ENCODE peak calls at places on chromosome 16, in four cellular contexts. X, R, L and T are unnamed samples.

GRCh38 chr16:83470406-83470805 is 337.4 kb upstream of the HSBP1 start:
- DNase-seq in X (no peak), R (no peak), L (no peak), T (no peak)

GRCh38 chr16:2983706-2984136 is 3.5 kb upstream of the PKMYT1 start:
- DNase-seq in X (peak; percentile 7), R (peak; percentile 91), L (peak; percentile 59), T (peak; percentile 88)

GRCh38 chr16:86794216-86794864 is 216.0 kb downstream of the FOXL1 start:
- DNase-seq in X (no peak), R (no peak), L (no peak), T (no peak)

GRCh38 chr16:57999971-58000705 is at the start of gene ZNF319:
- DNase-seq in X (no peak), R (no peak), L (peak; percentile 13), T (peak; percentile 57)

GRCh38 chr16:13919330-13919682 is 648 bp upstream of the ERCC4 start:
- DNase-seq in X (no peak), R (peak; percentile 20), L (peak; percentile 14), T (peak; percentile 52)

GRCh38 chr16:11524098-11524760 is 62.5 kb downstream of the LITAF start:
- DNase-seq in X (no peak), R (no peak), L (no peak), T (no peak)

GRCh38 chr16:10031473-10031872 is 150.8 kb downstream of the GRIN2A start:
- DNase-seq in X (no peak), R (no peak), L (no peak), T (no peak)

GRCh38 chr16:73058221-73058615 is 10.3 kb upstream of the ZFHX3 start:
- DNase-seq in X (no peak), R (no peak), L (peak; percentile 12), T (peak; percentile 33)

GRCh38 chr16:68289621-68290329 is 21.0 kb downstream of the SLC7A6OS start:
- DNase-seq in X (no peak), R (no peak), L (peak; percentile 46), T (peak; percentile 61)

GRCh38 chr16:66020642-66021041 is 345.8 kb upstream of the CDH5 start:
- DNase-seq in X (no peak), R (no peak), L (no peak), T (no peak)

GRCh38 chr16:48365030-48365600 is 20.1 kb downstream of the SIAH1 start:
- DNase-seq in X (no peak), R (no peak), L (no peak), T (peak; percentile 15)

GRCh38 chr16:65463652-65464260 is 341.9 kb upstream of the CDH11 start:
- DNase-seq in X (no peak), R (no peak), L (no peak), T (no peak)

GRCh38 chr16:21260870-21261791 is 17.0 kb downstream of the CRYM start:
- DNase-seq in X (peak; percentile 86), R (no peak), L (no peak), T (peak; percentile 88)

GRCh38 chr16:63361032-63361624 is 1324.9 kb upstream of the CDH8 start:
- DNase-seq in X (peak; percentile 20), R (peak; percentile 21), L (no peak), T (peak; percentile 36)

GRCh38 chr16:97822-98221 is 19.8 kb downstream of the MPG start:
- DNase-seq in X (no peak), R (no peak), L (no peak), T (no peak)

GRCh38 chr16:88444826-88445582 is 8.1 kb upstream of the ZFPM1 start:
- DNase-seq in X (no peak), R (peak; percentile 35), L (no peak), T (no peak)

GRCh38 chr16:87947356-87948118 is 3.7 kb upstream of the BANP start:
- DNase-seq in X (no peak), R (no peak), L (no peak), T (no peak)

GRCh38 chr16:81745704-81746558 is 33.2 kb upstream of the PLCG2 start:
- DNase-seq in X (no peak), R (peak; percentile 84), L (peak; percentile 71), T (peak; percentile 86)

GRCh38 chr16:14307623-14308356 is 236.7 kb downstream of the MRTFB start:
- DNase-seq in X (no peak), R (no peak), L (no peak), T (peak; percentile 58)

GRCh38 chr16:20899503-20900298 is 457 bp downstream of the DCUN1D3 start:
- DNase-seq in X (no peak), R (peak; percentile 15), L (no peak), T (no peak)

GRCh38 chr16:48537275-48537674 is 72.7 kb downstream of the N4BP1 start:
- DNase-seq in X (no peak), R (no peak), L (no peak), T (no peak)

GRCh38 chr16:55568151-55568693 is 1.7 kb downstream of the CAPNS2 start:
- DNase-seq in X (no peak), R (no peak), L (no peak), T (no peak)

GRCh38 chr16:23491490-23492391 is 18.6 kb downstream of the GGA2 start:
- DNase-seq in X (no peak), R (no peak), L (no peak), T (no peak)

GRCh38 chr16:88975511-88976061 is 1.4 kb downstream of the CBFA2T3 start:
- DNase-seq in X (no peak), R (no peak), L (no peak), T (no peak)